ENCODE peak calls at places on chromosomes 2 and 18, in four cellular contexts. One of them, this sample, is unnamed.

GRCh38 chr2:219247678-219248642 is 2.7 kb downstream of the STK16 start:
- DNase-seq in WTC11: no peak
- DNase-seq in K562: peak
- DNase-seq in HEK293T: no peak
- DNase-seq in this sample: no peak

GRCh38 chr2:101047075-101047766 is 45.1 kb downstream of the RPL31 start:
- DNase-seq in HEK293T: no peak
- DNase-seq in K562: no peak
- DNase-seq in WTC11: no peak
- DNase-seq in this sample: no peak

GRCh38 chr18:78636260-78636659 is 343.4 kb upstream of the SALL3 start:
- DNase-seq in HEK293T: no peak
- DNase-seq in WTC11: no peak
- DNase-seq in K562: no peak
- DNase-seq in this sample: no peak

GRCh38 chr2:188519133-188519532 is 227.5 kb downstream of the GULP1 start:
- DNase-seq in K562: no peak
- DNase-seq in HEK293T: no peak
- DNase-seq in WTC11: no peak
- DNase-seq in this sample: no peak

GRCh38 chr2:42859801-42860200 is 67.4 kb upstream of the HAAO start:
- DNase-seq in WTC11: no peak
- DNase-seq in HEK293T: no peak
- DNase-seq in K562: no peak
- DNase-seq in this sample: no peak

GRCh38 chr2:28640908-28641300 is 110.7 kb upstream of the PPP1CB start:
- DNase-seq in K562: no peak
- DNase-seq in HEK293T: no peak
- DNase-seq in WTC11: no peak
- DNase-seq in this sample: no peak

GRCh38 chr2:8595821-8596600 is 85.8 kb upstream of the ID2 start:
- DNase-seq in HEK293T: no peak
- DNase-seq in WTC11: no peak
- DNase-seq in K562: no peak
- DNase-seq in this sample: no peak

GRCh38 chr2:197613509-197613987 is 61.8 kb downstream of the RFTN2 start:
- DNase-seq in K562: no peak
- DNase-seq in WTC11: no peak
- DNase-seq in HEK293T: no peak
- DNase-seq in this sample: peak

GRCh38 chr18:3246636-3247242 is 862 bp upstream of the MYL12A start:
- DNase-seq in K562: peak
- DNase-seq in WTC11: no peak
- DNase-seq in HEK293T: no peak
- DNase-seq in this sample: no peak
- TF ChIP-seq ELF4 in K562: peak
- TF ChIP-seq ELF4 in WTC11: no peak
- TF ChIP-seq ELF4 in HEK293T: no peak
- TF ChIP-seq ELF4 in this sample: no peak

GRCh38 chr2:10215393-10215935 is 87.2 kb upstream of the HPCAL1 start:
- DNase-seq in K562: no peak
- DNase-seq in WTC11: no peak
- DNase-seq in HEK293T: no peak
- DNase-seq in this sample: no peak
- TF ChIP-seq ELF4 in K562: no peak
- TF ChIP-seq ELF4 in WTC11: no peak
- TF ChIP-seq ELF4 in HEK293T: no peak
- TF ChIP-seq ELF4 in this sample: no peak

GRCh38 chr2:190126758-190127157 is 64.2 kb upstream of the MSTN start:
- DNase-seq in HEK293T: no peak
- DNase-seq in K562: no peak
- DNase-seq in WTC11: no peak
- DNase-seq in this sample: no peak
- TF ChIP-seq ELF4 in HEK293T: no peak
- TF ChIP-seq ELF4 in K562: no peak
- TF ChIP-seq ELF4 in WTC11: no peak
- TF ChIP-seq ELF4 in this sample: no peak

GRCh38 chr2:11658623-11659475 is 11.1 kb downstream of the NTSR2 start:
- DNase-seq in WTC11: no peak
- DNase-seq in K562: no peak
- DNase-seq in HEK293T: no peak
- DNase-seq in this sample: no peak

GRCh38 chr2:11661891-11662435 is 8.0 kb downstream of the NTSR2 start:
- DNase-seq in HEK293T: no peak
- DNase-seq in K562: no peak
- DNase-seq in WTC11: no peak
- DNase-seq in this sample: no peak

GRCh38 chr2:11658208-11658607 is 11.8 kb downstream of the NTSR2 start:
- DNase-seq in K562: peak
- DNase-seq in HEK293T: no peak
- DNase-seq in WTC11: no peak
- DNase-seq in this sample: no peak

GRCh38 chr2:11657646-11658045 is 12.3 kb downstream of the NTSR2 start:
- DNase-seq in HEK293T: no peak
- DNase-seq in K562: no peak
- DNase-seq in WTC11: no peak
- DNase-seq in this sample: no peak

DNA sequence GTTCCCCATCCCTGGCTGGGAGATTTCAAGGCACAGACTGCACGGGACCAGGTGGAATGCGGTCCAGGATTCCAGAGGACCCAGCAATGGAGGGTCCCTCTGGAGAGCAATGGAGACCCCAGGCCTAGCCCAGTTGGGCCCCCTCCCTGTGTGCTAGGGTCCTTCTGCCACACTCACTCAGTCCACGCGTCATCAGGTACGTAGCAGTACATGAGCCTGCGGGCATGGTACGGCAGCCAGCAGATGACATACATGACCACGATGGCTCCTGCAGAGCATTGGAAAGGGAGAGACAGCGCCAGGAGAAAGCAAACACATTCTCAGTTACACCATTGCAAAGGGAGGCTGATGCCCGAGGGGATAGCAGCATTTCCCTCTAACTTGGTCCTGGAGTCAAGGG is 10.1 kb downstream of the NTSR2 start:
- DNase-seq in HEK293T: no peak
- DNase-seq in K562: no peak
- DNase-seq in WTC11: no peak
- DNase-seq in this sample: no peak
- TF ChIP-seq ELF4 in HEK293T: no peak
- TF ChIP-seq ELF4 in K562: no peak
- TF ChIP-seq ELF4 in WTC11: no peak
- TF ChIP-seq ELF4 in this sample: no peak

GRCh38 chr2:109438773-109439191 is 175.0 kb downstream of the SEPTIN10 start:
- DNase-seq in WTC11: no peak
- DNase-seq in K562: no peak
- DNase-seq in HEK293T: no peak
- DNase-seq in this sample: no peak
- TF ChIP-seq ELF4 in WTC11: no peak
- TF ChIP-seq ELF4 in K562: no peak
- TF ChIP-seq ELF4 in HEK293T: no peak
- TF ChIP-seq ELF4 in this sample: no peak

GRCh38 chr2:142299021-142299420 is 168.2 kb upstream of the LRP1B start:
- DNase-seq in K562: no peak
- DNase-seq in HEK293T: no peak
- DNase-seq in WTC11: no peak
- DNase-seq in this sample: no peak
- TF ChIP-seq ELF4 in K562: no peak
- TF ChIP-seq ELF4 in HEK293T: no peak
- TF ChIP-seq ELF4 in WTC11: no peak
- TF ChIP-seq ELF4 in this sample: no peak

DNA sequence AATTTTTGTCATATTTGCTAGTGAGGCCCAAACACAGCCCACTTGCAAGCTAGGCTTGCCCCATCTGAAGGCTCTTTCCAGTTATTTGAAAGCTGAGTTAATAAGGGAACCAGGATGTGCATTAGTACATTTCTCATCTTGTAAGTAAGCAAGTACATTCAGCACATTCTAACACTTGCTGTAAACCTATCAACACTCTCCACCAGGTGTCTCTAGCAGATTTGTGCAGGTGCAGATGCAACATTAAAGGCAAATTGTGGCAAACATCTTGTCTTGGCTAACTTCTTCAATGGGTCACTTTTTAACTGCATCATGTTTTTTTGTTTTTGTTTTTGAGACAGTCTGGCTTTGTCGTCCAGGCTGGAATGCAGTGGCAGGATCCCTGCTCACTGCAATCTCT is 25.3 kb upstream of the MFSD6 start:
- DNase-seq in HEK293T: peak
- DNase-seq in WTC11: no peak
- DNase-seq in K562: peak
- DNase-seq in this sample: peak
- TF ChIP-seq ELF4 in HEK293T: no peak
- TF ChIP-seq ELF4 in WTC11: no peak
- TF ChIP-seq ELF4 in K562: no peak
- TF ChIP-seq ELF4 in this sample: no peak

DNA sequence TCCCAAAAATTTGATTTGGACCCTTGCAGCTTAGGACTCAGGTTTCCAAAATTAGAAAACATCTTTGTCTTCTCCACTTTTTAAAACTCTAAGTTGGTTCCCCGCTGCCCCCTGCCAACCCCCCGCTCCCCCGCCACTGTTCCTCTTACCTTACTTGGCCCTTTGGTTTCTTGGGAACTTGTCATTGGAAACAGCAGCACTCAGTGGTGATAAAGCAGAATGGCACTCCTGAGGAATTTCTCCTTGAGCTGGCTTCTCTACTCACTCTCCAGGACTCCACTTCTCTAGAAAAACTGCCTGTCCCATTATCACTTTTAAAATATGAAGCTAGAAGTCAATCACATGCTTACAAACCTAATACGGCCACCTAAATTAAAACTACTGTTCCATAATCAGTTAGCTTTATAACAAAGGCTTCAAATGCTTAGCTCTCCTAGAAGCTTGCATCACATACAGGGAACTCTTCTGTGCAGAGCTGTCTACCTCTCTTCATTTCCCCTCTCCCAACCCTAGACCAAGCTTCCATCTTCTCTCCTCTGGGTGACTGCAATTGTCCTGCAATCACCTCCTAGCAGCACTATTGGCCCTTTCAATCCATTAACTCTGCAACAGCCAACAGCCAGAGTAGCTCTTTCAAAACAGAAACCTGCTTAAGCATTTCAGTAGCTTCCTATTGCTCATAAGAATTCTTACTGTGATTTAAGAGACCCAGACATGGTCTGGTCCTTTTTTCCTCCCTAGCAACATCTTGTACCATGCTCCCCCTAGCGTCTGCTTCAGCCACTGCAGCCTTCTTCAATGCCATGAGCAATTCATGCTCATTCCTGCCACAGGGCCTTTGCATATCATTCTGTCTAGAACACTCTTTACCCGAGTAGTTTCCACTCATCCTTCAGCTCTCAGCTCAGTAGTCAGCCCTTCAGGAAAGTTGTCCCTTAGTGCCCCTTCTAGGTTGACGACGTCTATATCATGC is 15.2 kb upstream of the PLEKHM3 start:
- DNase-seq in HEK293T: peak
- DNase-seq in WTC11: peak
- DNase-seq in K562: peak
- DNase-seq in this sample: peak
- TF ChIP-seq ELF4 in HEK293T: no peak
- TF ChIP-seq ELF4 in WTC11: no peak
- TF ChIP-seq ELF4 in K562: no peak
- TF ChIP-seq ELF4 in this sample: no peak

GRCh38 chr18:47143899-47144485 is 6.3 kb downstream of the HDHD2 start:
- DNase-seq in HEK293T: no peak
- DNase-seq in K562: peak
- DNase-seq in WTC11: no peak
- DNase-seq in this sample: no peak
- TF ChIP-seq ELF4 in HEK293T: no peak
- TF ChIP-seq ELF4 in K562: no peak
- TF ChIP-seq ELF4 in WTC11: no peak
- TF ChIP-seq ELF4 in this sample: no peak

GRCh38 chr2:120818441-120818920 is 82.8 kb downstream of the GLI2 start:
- DNase-seq in HEK293T: no peak
- DNase-seq in K562: no peak
- DNase-seq in WTC11: no peak
- DNase-seq in this sample: no peak
- TF ChIP-seq ELF4 in HEK293T: no peak
- TF ChIP-seq ELF4 in K562: no peak
- TF ChIP-seq ELF4 in WTC11: no peak
- TF ChIP-seq ELF4 in this sample: no peak

This sample was measured in HepG2.